ENCODE peak calls at places on chromosomes 2 and 18, in seven cellular contexts. One of them, this sample, is unnamed.
A peak's percentile ranks its signal among the peaks of the same experiment; 100 is the strongest.

GRCh38 chr2:101145406-101145805 is 5.8 kb downstream of the TBC1D8 start:
- DNase-seq in tibial artery: no peak
- DNase-seq in epithelial cell of esophagus: peak; percentile 83
- DNase-seq in uterus: no peak
- DNase-seq in HCT116: peak; percentile 51
- DNase-seq in choroid plexus epithelial cell: peak; percentile 34
- DNase-seq in GM12878: no peak
- DNase-seq in this sample: peak; percentile 41

GRCh38 chr2:225337183-225337582 is 62.3 kb upstream of the NYAP2 start:
- DNase-seq in tibial artery: no peak
- DNase-seq in epithelial cell of esophagus: peak; percentile 13
- DNase-seq in uterus: no peak
- DNase-seq in HCT116: no peak
- DNase-seq in choroid plexus epithelial cell: peak; percentile 95
- DNase-seq in GM12878: no peak
- DNase-seq in this sample: peak; percentile 18

GRCh38 chr2:187964742-187965141 is 326.9 kb upstream of the GULP1 start:
- DNase-seq in tibial artery: no peak
- DNase-seq in epithelial cell of esophagus: peak; percentile 80
- DNase-seq in uterus: no peak
- DNase-seq in HCT116: no peak
- DNase-seq in choroid plexus epithelial cell: peak; percentile 53
- DNase-seq in GM12878: no peak
- DNase-seq in this sample: peak; percentile 87

GRCh38 chr2:211766689-211767088 is 771.9 kb downstream of the ERBB4 start:
- DNase-seq in tibial artery: no peak
- DNase-seq in epithelial cell of esophagus: peak; percentile 90
- DNase-seq in uterus: no peak
- DNase-seq in HCT116: no peak
- DNase-seq in choroid plexus epithelial cell: no peak
- DNase-seq in GM12878: no peak
- DNase-seq in this sample: no peak

GRCh38 chr2:190159453-190159852 is 96.9 kb upstream of the MSTN start:
- DNase-seq in tibial artery: no peak
- DNase-seq in epithelial cell of esophagus: peak; percentile 67
- DNase-seq in uterus: no peak
- DNase-seq in HCT116: no peak
- DNase-seq in choroid plexus epithelial cell: no peak
- DNase-seq in GM12878: no peak
- DNase-seq in this sample: peak; percentile 95

GRCh38 chr2:237732790-237733349 is 65.7 kb upstream of the RBM44 start:
- DNase-seq in tibial artery: peak; percentile 84
- DNase-seq in epithelial cell of esophagus: no peak
- DNase-seq in uterus: no peak
- DNase-seq in HCT116: no peak
- DNase-seq in choroid plexus epithelial cell: no peak
- DNase-seq in GM12878: no peak
- DNase-seq in this sample: no peak

GRCh38 chr2:55112229-55113016 is 62.2 kb upstream of the RTN4 start:
- DNase-seq in tibial artery: peak; percentile 92
- DNase-seq in epithelial cell of esophagus: no peak
- DNase-seq in uterus: peak; percentile 87
- DNase-seq in HCT116: no peak
- DNase-seq in choroid plexus epithelial cell: peak; percentile 91
- DNase-seq in GM12878: no peak
- DNase-seq in this sample: peak; percentile 84

GRCh38 chr2:128783193-128783671 is 464.6 kb upstream of the HS6ST1 start:
- DNase-seq in tibial artery: no peak
- DNase-seq in epithelial cell of esophagus: no peak
- DNase-seq in uterus: no peak
- DNase-seq in HCT116: no peak
- DNase-seq in choroid plexus epithelial cell: no peak
- DNase-seq in GM12878: no peak
- DNase-seq in this sample: no peak

GRCh38 chr2:78521938-78522337 is 503.6 kb upstream of the REG3G start:
- DNase-seq in tibial artery: no peak
- DNase-seq in epithelial cell of esophagus: no peak
- DNase-seq in uterus: no peak
- DNase-seq in HCT116: no peak
- DNase-seq in choroid plexus epithelial cell: no peak
- DNase-seq in GM12878: no peak
- DNase-seq in this sample: no peak

GRCh38 chr18:55287935-55288868 is 299.8 kb downstream of the TCF4 start:
- DNase-seq in tibial artery: no peak
- DNase-seq in epithelial cell of esophagus: no peak
- DNase-seq in uterus: no peak
- DNase-seq in HCT116: no peak
- DNase-seq in choroid plexus epithelial cell: no peak
- DNase-seq in GM12878: no peak
- DNase-seq in this sample: peak; percentile 44

GRCh38 chr18:825891-826585 is 14.0 kb upstream of the YES1 start:
- DNase-seq in tibial artery: no peak
- DNase-seq in epithelial cell of esophagus: no peak
- DNase-seq in uterus: no peak
- DNase-seq in HCT116: no peak
- DNase-seq in choroid plexus epithelial cell: no peak
- DNase-seq in GM12878: no peak
- DNase-seq in this sample: no peak

GRCh38 chr2:489838-490237 is 187.4 kb downstream of the TMEM18 start:
- DNase-seq in tibial artery: no peak
- DNase-seq in epithelial cell of esophagus: no peak
- DNase-seq in uterus: no peak
- DNase-seq in HCT116: no peak
- DNase-seq in choroid plexus epithelial cell: no peak
- DNase-seq in GM12878: no peak
- DNase-seq in this sample: no peak

GRCh38 chr2:165112133-165112573 is 91.7 kb downstream of the SCN3A start:
- DNase-seq in tibial artery: no peak
- DNase-seq in epithelial cell of esophagus: no peak
- DNase-seq in uterus: no peak
- DNase-seq in HCT116: no peak
- DNase-seq in choroid plexus epithelial cell: no peak
- DNase-seq in GM12878: no peak
- DNase-seq in this sample: no peak

GRCh38 chr18:2223859-2224258 is 347.4 kb downstream of the METTL4 start:
- DNase-seq in tibial artery: no peak
- DNase-seq in epithelial cell of esophagus: peak; percentile 65
- DNase-seq in uterus: no peak
- DNase-seq in HCT116: peak; percentile 15
- DNase-seq in choroid plexus epithelial cell: peak; percentile 76
- DNase-seq in GM12878: no peak
- DNase-seq in this sample: peak; percentile 37

GRCh38 chr2:217950401-217950871 is 52.4 kb downstream of the TNS1 start:
- DNase-seq in tibial artery: peak; percentile 72
- DNase-seq in epithelial cell of esophagus: no peak
- DNase-seq in uterus: no peak
- DNase-seq in HCT116: no peak
- DNase-seq in choroid plexus epithelial cell: no peak
- DNase-seq in GM12878: no peak
- DNase-seq in this sample: no peak

GRCh38 chr2:170284205-170284604 is 106.3 kb downstream of the MYO3B start:
- DNase-seq in tibial artery: no peak
- DNase-seq in epithelial cell of esophagus: no peak
- DNase-seq in uterus: no peak
- DNase-seq in HCT116: no peak
- DNase-seq in choroid plexus epithelial cell: no peak
- DNase-seq in GM12878: no peak
- DNase-seq in this sample: no peak

GRCh38 chr2:122236152-122236892 is 480.9 kb downstream of the TSN start:
- DNase-seq in tibial artery: peak; percentile 89
- DNase-seq in epithelial cell of esophagus: peak; percentile 52
- DNase-seq in uterus: peak; percentile 13
- DNase-seq in HCT116: no peak
- DNase-seq in choroid plexus epithelial cell: no peak
- DNase-seq in GM12878: no peak
- DNase-seq in this sample: peak; percentile 72

GRCh38 chr2:2116657-2117056 is 214.4 kb downstream of the MYT1L start:
- DNase-seq in tibial artery: no peak
- DNase-seq in epithelial cell of esophagus: no peak
- DNase-seq in uterus: no peak
- DNase-seq in HCT116: no peak
- DNase-seq in choroid plexus epithelial cell: no peak
- DNase-seq in GM12878: no peak
- DNase-seq in this sample: no peak

DNA sequence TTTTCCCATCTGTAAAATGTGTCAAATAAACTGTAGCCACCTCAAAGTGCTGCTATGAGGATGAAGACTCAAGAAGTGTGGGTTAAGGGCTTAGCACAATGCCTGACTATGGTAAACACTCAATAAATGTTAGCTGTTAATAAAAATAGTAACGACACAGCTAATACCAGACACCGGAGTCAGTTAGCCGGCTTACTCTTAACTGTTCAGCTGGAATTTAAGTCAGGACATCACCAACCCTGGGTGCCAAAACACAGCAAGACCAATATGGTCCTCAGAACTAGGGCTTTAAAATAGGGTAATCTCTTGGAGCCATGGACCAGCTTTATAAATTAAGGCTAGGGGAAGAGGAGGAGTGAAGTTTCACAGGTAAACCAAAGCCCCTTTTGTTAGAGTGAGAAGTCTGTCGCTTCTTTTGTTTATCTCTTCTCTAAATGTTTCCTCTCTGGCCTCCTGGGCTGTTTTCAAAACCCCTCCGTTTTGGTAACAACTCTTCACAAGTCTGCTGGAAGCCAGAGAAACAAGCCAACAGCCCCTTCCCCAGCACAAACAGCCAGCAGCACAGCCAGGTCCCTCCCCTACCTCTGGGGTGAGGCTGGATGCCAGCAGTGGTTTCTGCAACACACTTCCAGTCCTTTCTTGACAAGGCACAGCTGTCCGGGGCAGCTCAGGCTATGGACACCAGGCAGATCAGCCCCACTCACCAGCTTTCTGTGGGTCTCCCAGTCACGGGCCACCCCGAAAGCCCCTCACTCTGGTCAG is 13.8 kb upstream of the FZD7 start:
- DNase-seq in tibial artery: no peak
- DNase-seq in epithelial cell of esophagus: no peak
- DNase-seq in uterus: no peak
- DNase-seq in HCT116: no peak
- DNase-seq in choroid plexus epithelial cell: peak; percentile 8
- DNase-seq in GM12878: no peak
- DNase-seq in this sample: no peak
- H3K4me3 ChIP-seq in tibial artery: no peak overlapping the region
- H3K4me3 ChIP-seq in epithelial cell of esophagus: no peak overlapping the region
- H3K4me3 ChIP-seq in uterus: no peak overlapping the region
- H3K4me3 ChIP-seq in HCT116: no peak overlapping the region
- H3K4me3 ChIP-seq in choroid plexus epithelial cell: no peak overlapping the region
- H3K4me3 ChIP-seq in GM12878: no peak overlapping the region
- H3K4me3 ChIP-seq in this sample: no peak overlapping the region

GRCh38 chr2:182634386-182634785 is 81.7 kb upstream of the DNAJC10 start:
- DNase-seq in tibial artery: no peak
- DNase-seq in epithelial cell of esophagus: no peak
- DNase-seq in uterus: no peak
- DNase-seq in HCT116: no peak
- DNase-seq in choroid plexus epithelial cell: no peak
- DNase-seq in GM12878: no peak
- DNase-seq in this sample: no peak
- TF ChIP-seq CTCF in tibial artery: no peak
- TF ChIP-seq CTCF in epithelial cell of esophagus: no peak
- TF ChIP-seq CTCF in uterus: no peak
- TF ChIP-seq CTCF in HCT116: no peak
- TF ChIP-seq CTCF in choroid plexus epithelial cell: no peak
- TF ChIP-seq CTCF in GM12878: no peak
- TF ChIP-seq CTCF in this sample: no peak

GRCh38 chr2:44934024-44934423 is 7.5 kb upstream of the SIX3 start:
- DNase-seq in tibial artery: no peak
- DNase-seq in epithelial cell of esophagus: no peak
- DNase-seq in uterus: no peak
- DNase-seq in HCT116: no peak
- DNase-seq in choroid plexus epithelial cell: no peak
- DNase-seq in GM12878: no peak
- DNase-seq in this sample: no peak

GRCh38 chr2:44932564-44933392 is 8.7 kb upstream of the SIX3 start:
- DNase-seq in tibial artery: peak; percentile 49
- DNase-seq in epithelial cell of esophagus: no peak
- DNase-seq in uterus: no peak
- DNase-seq in HCT116: no peak
- DNase-seq in choroid plexus epithelial cell: no peak
- DNase-seq in GM12878: no peak
- DNase-seq in this sample: no peak

GRCh38 chr2:44934521-44934961 is 7.0 kb upstream of the SIX3 start:
- DNase-seq in tibial artery: no peak
- DNase-seq in epithelial cell of esophagus: no peak
- DNase-seq in uterus: no peak
- DNase-seq in HCT116: no peak
- DNase-seq in choroid plexus epithelial cell: no peak
- DNase-seq in GM12878: no peak
- DNase-seq in this sample: no peak

GRCh38 chr2:44932079-44932478 is 9.4 kb upstream of the SIX3 start:
- DNase-seq in tibial artery: peak; percentile 59
- DNase-seq in epithelial cell of esophagus: no peak
- DNase-seq in uterus: no peak
- DNase-seq in HCT116: no peak
- DNase-seq in choroid plexus epithelial cell: no peak
- DNase-seq in GM12878: no peak
- DNase-seq in this sample: no peak

DNA sequence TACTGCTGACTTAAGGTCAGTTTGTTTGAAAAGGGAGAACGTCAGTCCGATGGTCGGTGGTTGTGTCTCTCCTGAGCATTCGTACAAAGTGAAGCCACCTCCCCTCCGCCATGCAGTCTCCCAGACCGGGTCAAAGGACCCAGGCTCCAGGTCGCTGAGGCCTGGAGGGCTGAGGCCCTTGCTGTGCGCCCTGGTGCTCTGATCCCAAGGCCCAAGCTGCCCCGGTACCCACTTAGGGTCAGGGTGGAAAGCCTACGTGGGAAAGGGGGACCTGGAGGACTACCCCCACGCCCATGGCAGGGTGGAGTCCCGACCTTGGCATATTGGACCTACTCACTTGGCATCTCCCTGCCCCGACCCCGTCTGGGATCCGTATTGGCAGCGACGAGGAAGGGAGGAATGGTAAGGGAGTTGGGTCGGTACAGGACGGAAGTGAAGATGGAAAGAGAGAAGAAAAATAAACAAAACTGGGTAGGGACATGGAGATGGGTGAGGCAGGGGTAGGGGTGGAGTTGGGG is 8.0 kb upstream of the SIX3 start:
- DNase-seq in tibial artery: peak; percentile 58
- DNase-seq in epithelial cell of esophagus: no peak
- DNase-seq in uterus: no peak
- DNase-seq in HCT116: no peak
- DNase-seq in choroid plexus epithelial cell: no peak
- DNase-seq in GM12878: no peak
- DNase-seq in this sample: no peak
- H3K4me3 ChIP-seq in tibial artery: no peak overlapping the region
- H3K4me3 ChIP-seq in epithelial cell of esophagus: no peak overlapping the region
- H3K4me3 ChIP-seq in uterus: no peak overlapping the region
- H3K4me3 ChIP-seq in HCT116: no peak overlapping the region
- H3K4me3 ChIP-seq in choroid plexus epithelial cell: no peak overlapping the region
- H3K4me3 ChIP-seq in GM12878: no peak overlapping the region
- H3K4me3 ChIP-seq in this sample: no peak overlapping the region

DNA sequence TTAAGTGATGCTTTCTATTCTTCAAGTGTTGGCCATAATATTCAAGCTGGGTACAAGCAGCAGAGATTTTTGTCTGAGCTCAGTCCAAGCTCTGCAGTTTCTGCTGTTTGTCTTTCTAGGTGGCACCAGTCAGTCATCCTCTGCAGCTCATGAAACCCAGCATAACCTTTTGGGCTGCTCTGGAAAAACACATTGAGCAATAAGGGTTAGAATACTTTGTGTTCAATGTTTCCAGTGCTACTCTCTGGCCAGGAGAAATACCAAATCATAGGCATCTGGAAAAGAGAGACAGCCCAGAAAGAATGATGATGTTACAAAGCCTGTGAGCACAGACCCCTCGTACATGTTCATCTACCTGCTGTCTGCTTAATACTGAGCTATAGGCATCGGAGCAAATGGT is 19.5 kb upstream of the WIPF1 start:
- DNase-seq in tibial artery: peak; percentile 72
- DNase-seq in epithelial cell of esophagus: peak; percentile 18
- DNase-seq in uterus: no peak
- DNase-seq in HCT116: no peak
- DNase-seq in choroid plexus epithelial cell: peak; percentile 63
- DNase-seq in GM12878: no peak
- DNase-seq in this sample: peak; percentile 57
- TF ChIP-seq CTCF in tibial artery: peak; percentile 17
- TF ChIP-seq CTCF in epithelial cell of esophagus: no peak
- TF ChIP-seq CTCF in uterus: no peak
- TF ChIP-seq CTCF in HCT116: no peak
- TF ChIP-seq CTCF in choroid plexus epithelial cell: peak; percentile 19
- TF ChIP-seq CTCF in GM12878: no peak
- TF ChIP-seq CTCF in this sample: no peak

This sample was measured in fibroblast of mammary gland.